ENCODE peak calls at places on chromosome 18, in four cellular contexts. One of them, this sample, is unnamed.

GRCh38 chr18:49170925-49171509 is 220.3 kb upstream of the SMAD7 start:
- DNase-seq in HL-60: peak; percentile 64
- DNase-seq in K562: no peak
- DNase-seq in GM12878: no peak
- DNase-seq in this sample: no peak

GRCh38 chr18:77320960-77321559 is 71.4 kb downstream of the GALR1 start:
- DNase-seq in HL-60: no peak
- DNase-seq in K562: no peak
- DNase-seq in GM12878: no peak
- DNase-seq in this sample: no peak

GRCh38 chr18:74281011-74281638 is 10.6 kb downstream of the CYB5A start:
- DNase-seq in HL-60: no peak
- DNase-seq in K562: no peak
- DNase-seq in GM12878: no peak
- DNase-seq in this sample: no peak

GRCh38 chr18:69974365-69974764 is 26.7 kb upstream of the CD226 start:
- DNase-seq in GM12878: no peak
- DNase-seq in HL-60: no peak
- DNase-seq in K562: no peak
- DNase-seq in this sample: no peak

GRCh38 chr18:46418657-46419260 is 238.3 kb downstream of the LOXHD1 start:
- DNase-seq in GM12878: no peak
- DNase-seq in HL-60: no peak
- DNase-seq in K562: no peak
- DNase-seq in this sample: no peak

GRCh38 chr18:8791171-8791651 is 85.9 kb downstream of the MTCL1 start:
- DNase-seq in HL-60: no peak
- DNase-seq in K562: no peak
- DNase-seq in GM12878: no peak
- DNase-seq in this sample: no peak

GRCh38 chr18:75958683-75959082 is 531.2 kb upstream of the SMIM21 start:
- DNase-seq in K562: no peak
- DNase-seq in HL-60: no peak
- DNase-seq in GM12878: no peak
- DNase-seq in this sample: no peak

GRCh38 chr18:70036771-70037452 is 89.2 kb upstream of the CD226 start:
- DNase-seq in GM12878: peak; percentile 79
- DNase-seq in K562: no peak
- DNase-seq in HL-60: no peak
- DNase-seq in this sample: peak; percentile 26

GRCh38 chr18:52907942-52908341 is 567.9 kb downstream of the DCC start:
- DNase-seq in HL-60: no peak
- DNase-seq in GM12878: no peak
- DNase-seq in K562: no peak
- DNase-seq in this sample: no peak

GRCh38 chr18:73741946-73742345 is 405.7 kb downstream of the FBXO15 start:
- DNase-seq in GM12878: no peak
- DNase-seq in HL-60: no peak
- DNase-seq in K562: no peak
- DNase-seq in this sample: no peak

GRCh38 chr18:907171-907879 is 2.7 kb downstream of the ADCYAP1 start:
- DNase-seq in K562: no peak
- DNase-seq in GM12878: no peak
- DNase-seq in HL-60: no peak
- DNase-seq in this sample: peak; percentile 25

GRCh38 chr18:65897292-65897691 is 146.5 kb downstream of the CDH7 start:
- DNase-seq in GM12878: no peak
- DNase-seq in K562: no peak
- DNase-seq in HL-60: no peak
- DNase-seq in this sample: no peak

GRCh38 chr18:70195852-70196434 is 9.5 kb downstream of the RTTN start:
- DNase-seq in K562: peak; percentile 12
- DNase-seq in HL-60: peak; percentile 44
- DNase-seq in GM12878: no peak
- DNase-seq in this sample: no peak

GRCh38 chr18:77749189-77749588 is 499.5 kb downstream of the GALR1 start:
- DNase-seq in GM12878: no peak
- DNase-seq in K562: peak; percentile 29
- DNase-seq in HL-60: no peak
- DNase-seq in this sample: no peak

GRCh38 chr18:58758606-58759005 is 87.3 kb downstream of the MALT1 start:
- DNase-seq in K562: no peak
- DNase-seq in HL-60: no peak
- DNase-seq in GM12878: no peak
- DNase-seq in this sample: no peak

GRCh38 chr18:31206787-31207381 is 44.2 kb upstream of the DSC1 start:
- DNase-seq in HL-60: peak; percentile 60
- DNase-seq in K562: peak; percentile 27
- DNase-seq in GM12878: peak; percentile 47
- DNase-seq in this sample: peak; percentile 30

GRCh38 chr18:6363216-6363615 is 51.5 kb downstream of the L3MBTL4 start:
- DNase-seq in K562: no peak
- DNase-seq in GM12878: peak; percentile 66
- DNase-seq in HL-60: no peak
- DNase-seq in this sample: no peak

GRCh38 chr18:58223717-58224424 is 179.8 kb downstream of the NEDD4L start:
- DNase-seq in HL-60: no peak
- DNase-seq in GM12878: no peak
- DNase-seq in K562: peak; percentile 18
- DNase-seq in this sample: no peak

GRCh38 chr18:1394426-1394825 is 489.8 kb downstream of the ADCYAP1 start:
- DNase-seq in HL-60: no peak
- DNase-seq in K562: no peak
- DNase-seq in GM12878: no peak
- DNase-seq in this sample: no peak

GRCh38 chr18:5237083-5237722 is 40.1 kb upstream of the AKAIN1 start:
- DNase-seq in GM12878: no peak
- DNase-seq in HL-60: no peak
- DNase-seq in K562: no peak
- DNase-seq in this sample: peak; percentile 3

GRCh38 chr18:9874730-9875129 is 11.0 kb upstream of the TXNDC2 start:
- DNase-seq in GM12878: no peak
- DNase-seq in HL-60: no peak
- DNase-seq in K562: no peak
- DNase-seq in this sample: no peak

GRCh38 chr18:79718126-79718525 is 38.5 kb downstream of the CTDP1 start:
- DNase-seq in K562: no peak
- DNase-seq in HL-60: no peak
- DNase-seq in GM12878: no peak
- DNase-seq in this sample: no peak
- TF ChIP-seq SPI1 in K562: no peak
- TF ChIP-seq SPI1 in HL-60: no peak
- TF ChIP-seq SPI1 in GM12878: no peak
- TF ChIP-seq SPI1 in this sample: no peak

DNA sequence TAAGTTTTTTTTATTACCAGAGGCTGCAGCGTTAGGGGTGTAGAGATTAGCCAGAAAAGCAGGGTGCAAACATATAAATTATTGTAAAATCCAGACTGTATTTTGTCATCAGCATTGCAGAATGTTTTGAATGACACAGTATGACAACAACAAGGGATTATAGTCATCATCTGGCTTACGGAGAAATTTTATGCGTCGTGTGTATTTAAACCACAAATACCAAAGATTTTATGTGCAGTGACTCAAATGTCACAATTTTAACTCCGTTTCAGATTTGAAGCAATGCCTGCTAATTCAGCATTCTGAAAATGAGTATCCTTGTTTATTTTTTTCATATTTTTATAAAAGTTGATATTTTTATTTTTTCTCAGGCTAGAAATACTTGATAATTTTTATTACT is 19.4 kb upstream of the TMX3 start:
- DNase-seq in GM12878: no peak
- DNase-seq in K562: no peak
- DNase-seq in HL-60: no peak
- DNase-seq in this sample: no peak
- TF ChIP-seq SPI1 in GM12878: no peak
- TF ChIP-seq SPI1 in K562: no peak
- TF ChIP-seq SPI1 in HL-60: no peak
- TF ChIP-seq SPI1 in this sample: no peak

GRCh38 chr18:7609617-7610016 is 42.5 kb downstream of the PTPRM start:
- DNase-seq in K562: no peak
- DNase-seq in GM12878: no peak
- DNase-seq in HL-60: no peak
- DNase-seq in this sample: no peak
- TF ChIP-seq SPI1 in K562: no peak
- TF ChIP-seq SPI1 in GM12878: no peak
- TF ChIP-seq SPI1 in HL-60: no peak
- TF ChIP-seq SPI1 in this sample: no peak

GRCh38 chr18:35617865-35618264 is 36.3 kb downstream of the GALNT1 start:
- DNase-seq in K562: no peak
- DNase-seq in GM12878: no peak
- DNase-seq in HL-60: no peak
- DNase-seq in this sample: no peak

GRCh38 chr18:35619941-35620340 is 38.4 kb downstream of the GALNT1 start:
- DNase-seq in HL-60: no peak
- DNase-seq in K562: no peak
- DNase-seq in GM12878: no peak
- DNase-seq in this sample: no peak

GRCh38 chr18:35619468-35619867 is 37.9 kb downstream of the GALNT1 start:
- DNase-seq in K562: no peak
- DNase-seq in HL-60: no peak
- DNase-seq in GM12878: no peak
- DNase-seq in this sample: no peak

GRCh38 chr18:35618289-35618688 is 36.7 kb downstream of the GALNT1 start:
- DNase-seq in GM12878: no peak
- DNase-seq in HL-60: no peak
- DNase-seq in K562: no peak
- DNase-seq in this sample: no peak

DNA sequence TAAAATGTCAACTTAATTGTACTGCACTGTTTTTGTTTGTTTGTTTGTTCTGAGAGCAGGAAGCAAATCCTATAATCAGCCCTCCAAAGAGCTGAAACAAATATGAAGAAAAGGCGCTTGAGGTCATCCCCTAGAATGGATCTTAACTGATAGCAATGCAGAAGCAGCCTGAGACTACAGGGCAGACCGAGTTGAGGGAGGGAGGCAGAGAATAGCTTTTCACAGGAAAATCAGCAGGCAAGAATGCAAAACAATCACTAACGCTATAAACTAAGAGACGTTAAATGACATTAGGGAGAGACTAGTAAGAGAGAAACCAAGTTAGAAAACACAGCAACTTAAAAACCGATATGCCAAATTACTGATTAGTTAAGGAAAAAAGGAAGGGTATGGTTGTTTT is 37.2 kb downstream of the GALNT1 start:
- DNase-seq in GM12878: no peak
- DNase-seq in HL-60: no peak
- DNase-seq in K562: no peak
- DNase-seq in this sample: no peak
- TF ChIP-seq SPI1 in GM12878: no peak
- TF ChIP-seq SPI1 in HL-60: no peak
- TF ChIP-seq SPI1 in K562: no peak
- TF ChIP-seq SPI1 in this sample: no peak

DNA sequence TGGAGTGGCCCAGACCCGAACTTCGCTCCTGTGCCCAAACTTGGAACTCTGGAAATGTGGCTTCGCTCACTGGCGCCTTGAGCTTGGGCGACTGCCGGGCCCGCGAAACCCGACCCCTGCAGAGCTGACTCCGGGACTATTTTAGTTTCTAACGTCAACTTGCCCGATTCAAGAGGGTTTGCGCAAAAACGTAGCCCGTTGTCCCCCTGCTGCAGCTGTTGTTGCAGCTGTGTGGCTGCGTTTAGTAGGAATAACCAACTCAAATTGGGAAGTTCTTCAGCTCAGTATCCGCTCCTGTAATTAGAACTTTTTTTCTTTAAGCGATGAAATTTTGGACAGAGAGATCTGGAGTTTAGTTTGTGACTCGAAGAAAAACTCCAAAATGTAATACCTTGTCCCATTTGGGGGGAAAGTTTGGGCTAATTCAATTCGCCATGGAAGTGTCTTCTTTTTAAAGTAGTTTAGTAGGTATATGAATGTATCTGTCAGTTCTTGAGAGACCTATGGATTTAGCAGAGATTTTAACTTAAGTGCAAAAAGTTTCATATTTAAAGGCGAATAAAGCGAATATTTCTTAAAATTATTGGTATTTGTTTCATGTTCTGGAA is 565 bp downstream of the MYL12A start:
- DNase-seq in K562: no peak
- DNase-seq in GM12878: no peak
- DNase-seq in HL-60: peak; percentile 53
- DNase-seq in this sample: no peak
- TF ChIP-seq SPI1 in K562: no peak
- TF ChIP-seq SPI1 in GM12878: no peak
- TF ChIP-seq SPI1 in HL-60: no peak
- TF ChIP-seq SPI1 in this sample: no peak

GRCh38 chr18:34261865-34262780 is 37.4 kb upstream of the NOL4 start:
- DNase-seq in GM12878: no peak
- DNase-seq in HL-60: no peak
- DNase-seq in K562: no peak
- DNase-seq in this sample: no peak

GRCh38 chr18:34258176-34258575 is 33.5 kb upstream of the NOL4 start:
- DNase-seq in HL-60: no peak
- DNase-seq in K562: no peak
- DNase-seq in GM12878: no peak
- DNase-seq in this sample: no peak
- TF ChIP-seq SPI1 in HL-60: no peak
- TF ChIP-seq SPI1 in K562: no peak
- TF ChIP-seq SPI1 in GM12878: no peak
- TF ChIP-seq SPI1 in this sample: no peak

This sample was measured in GM12891.